ENCODE peak calls at places on chromosomes 1 and 21, in nine cellular contexts. One of them, this sample, is unnamed.

GRCh38 chr1:48068216-48068615 is 71.0 kb upstream of the TRABD2B start:
- DNase-seq in testis: no peak
- DNase-seq in uterus: no peak
- DNase-seq in CD4-positive, alpha-beta T cell: no peak
- DNase-seq in mucosa of gallbladder: no peak
- DNase-seq in NCI-H345: no peak
- DNase-seq in LHCN-M2: no peak
- DNase-seq in GM04504: no peak
- DNase-seq in endothelial cell of umbilical vein: no peak
- DNase-seq in this sample: no peak

GRCh38 chr1:66069976-66070375 is 277.3 kb downstream of the PDE4B start:
- DNase-seq in testis: no peak
- DNase-seq in uterus: no peak
- DNase-seq in CD4-positive, alpha-beta T cell: no peak
- DNase-seq in mucosa of gallbladder: no peak
- DNase-seq in NCI-H345: no peak
- DNase-seq in LHCN-M2: no peak
- DNase-seq in GM04504: no peak
- DNase-seq in endothelial cell of umbilical vein: no peak
- DNase-seq in this sample: no peak

GRCh38 chr21:32334980-32335471 is 36.4 kb downstream of the MRAP start:
- DNase-seq in testis: no peak
- DNase-seq in uterus: no peak
- DNase-seq in CD4-positive, alpha-beta T cell: no peak
- DNase-seq in mucosa of gallbladder: no peak
- DNase-seq in NCI-H345: no peak
- DNase-seq in LHCN-M2: peak
- DNase-seq in GM04504: peak
- DNase-seq in endothelial cell of umbilical vein: no peak
- DNase-seq in this sample: no peak

GRCh38 chr21:41817228-41817627 is 50.4 kb upstream of the RIPK4 start:
- DNase-seq in testis: peak
- DNase-seq in uterus: peak
- DNase-seq in CD4-positive, alpha-beta T cell: no peak
- DNase-seq in mucosa of gallbladder: peak
- DNase-seq in NCI-H345: peak
- DNase-seq in LHCN-M2: peak
- DNase-seq in GM04504: peak
- DNase-seq in endothelial cell of umbilical vein: peak
- DNase-seq in this sample: no peak

GRCh38 chr21:45187646-45188045 is 100.0 kb downstream of the POFUT2 start:
- DNase-seq in testis: no peak
- DNase-seq in uterus: no peak
- DNase-seq in CD4-positive, alpha-beta T cell: no peak
- DNase-seq in mucosa of gallbladder: no peak
- DNase-seq in NCI-H345: no peak
- DNase-seq in LHCN-M2: no peak
- DNase-seq in GM04504: no peak
- DNase-seq in endothelial cell of umbilical vein: no peak
- DNase-seq in this sample: no peak

GRCh38 chr1:153963850-153964331 is 554 bp upstream of the SLC39A1 start:
- DNase-seq in testis: peak
- DNase-seq in uterus: peak
- DNase-seq in CD4-positive, alpha-beta T cell: no peak
- DNase-seq in mucosa of gallbladder: peak
- DNase-seq in NCI-H345: peak
- DNase-seq in LHCN-M2: no peak
- DNase-seq in GM04504: no peak
- DNase-seq in endothelial cell of umbilical vein: no peak
- DNase-seq in this sample: no peak

GRCh38 chr1:19457555-19457954 is 27.8 kb downstream of the CAPZB start:
- DNase-seq in testis: no peak
- DNase-seq in uterus: no peak
- DNase-seq in CD4-positive, alpha-beta T cell: no peak
- DNase-seq in mucosa of gallbladder: no peak
- DNase-seq in NCI-H345: no peak
- DNase-seq in LHCN-M2: no peak
- DNase-seq in GM04504: no peak
- DNase-seq in endothelial cell of umbilical vein: peak
- DNase-seq in this sample: no peak

GRCh38 chr1:28761189-28761588 is 24.4 kb downstream of the YTHDF2 start:
- DNase-seq in testis: no peak
- DNase-seq in uterus: no peak
- DNase-seq in CD4-positive, alpha-beta T cell: no peak
- DNase-seq in mucosa of gallbladder: no peak
- DNase-seq in NCI-H345: no peak
- DNase-seq in LHCN-M2: no peak
- DNase-seq in GM04504: no peak
- DNase-seq in endothelial cell of umbilical vein: no peak
- DNase-seq in this sample: no peak

GRCh38 chr21:26487981-26488480 is 85.1 kb downstream of the CYYR1 start:
- DNase-seq in testis: no peak
- DNase-seq in uterus: no peak
- DNase-seq in CD4-positive, alpha-beta T cell: no peak
- DNase-seq in mucosa of gallbladder: no peak
- DNase-seq in NCI-H345: no peak
- DNase-seq in LHCN-M2: no peak
- DNase-seq in GM04504: no peak
- DNase-seq in endothelial cell of umbilical vein: no peak
- DNase-seq in this sample: no peak

GRCh38 chr1:183080406-183080805 is 57.2 kb downstream of the LAMC1 start:
- DNase-seq in testis: no peak
- DNase-seq in uterus: no peak
- DNase-seq in CD4-positive, alpha-beta T cell: no peak
- DNase-seq in mucosa of gallbladder: no peak
- DNase-seq in NCI-H345: no peak
- DNase-seq in LHCN-M2: peak
- DNase-seq in GM04504: no peak
- DNase-seq in endothelial cell of umbilical vein: peak
- DNase-seq in this sample: no peak

GRCh38 chr21:37459575-37459974 is 93.0 kb downstream of the DYRK1A start:
- DNase-seq in testis: no peak
- DNase-seq in uterus: no peak
- DNase-seq in CD4-positive, alpha-beta T cell: no peak
- DNase-seq in mucosa of gallbladder: no peak
- DNase-seq in NCI-H345: no peak
- DNase-seq in LHCN-M2: peak
- DNase-seq in GM04504: no peak
- DNase-seq in endothelial cell of umbilical vein: no peak
- DNase-seq in this sample: no peak

GRCh38 chr1:43851561-43852338 is 81.9 kb upstream of the ARTN start:
- DNase-seq in testis: no peak
- DNase-seq in uterus: no peak
- DNase-seq in CD4-positive, alpha-beta T cell: no peak
- DNase-seq in mucosa of gallbladder: no peak
- DNase-seq in NCI-H345: no peak
- DNase-seq in LHCN-M2: no peak
- DNase-seq in GM04504: no peak
- DNase-seq in endothelial cell of umbilical vein: no peak
- DNase-seq in this sample: no peak

GRCh38 chr1:3670823-3671251 is 18.5 kb downstream of the TP73 start:
- DNase-seq in testis: no peak
- DNase-seq in uterus: no peak
- DNase-seq in CD4-positive, alpha-beta T cell: no peak
- DNase-seq in mucosa of gallbladder: no peak
- DNase-seq in NCI-H345: no peak
- DNase-seq in LHCN-M2: no peak
- DNase-seq in GM04504: no peak
- DNase-seq in endothelial cell of umbilical vein: no peak
- DNase-seq in this sample: no peak

GRCh38 chr1:58310469-58310868 is 236.1 kb downstream of the OMA1 start:
- DNase-seq in testis: no peak
- DNase-seq in uterus: no peak
- DNase-seq in CD4-positive, alpha-beta T cell: no peak
- DNase-seq in mucosa of gallbladder: no peak
- DNase-seq in NCI-H345: no peak
- DNase-seq in LHCN-M2: no peak
- DNase-seq in GM04504: no peak
- DNase-seq in endothelial cell of umbilical vein: no peak
- DNase-seq in this sample: no peak

GRCh38 chr1:11842154-11843041 is 5.2 kb downstream of the NPPA start:
- DNase-seq in testis: peak
- DNase-seq in uterus: no peak
- DNase-seq in CD4-positive, alpha-beta T cell: no peak
- DNase-seq in mucosa of gallbladder: peak
- DNase-seq in NCI-H345: peak
- DNase-seq in LHCN-M2: no peak
- DNase-seq in GM04504: no peak
- DNase-seq in endothelial cell of umbilical vein: peak
- DNase-seq in this sample: no peak

GRCh38 chr1:112636597-112637256 is 17.1 kb downstream of the CAPZA1 start:
- DNase-seq in testis: no peak
- DNase-seq in uterus: no peak
- DNase-seq in CD4-positive, alpha-beta T cell: no peak
- DNase-seq in mucosa of gallbladder: no peak
- DNase-seq in NCI-H345: no peak
- DNase-seq in LHCN-M2: no peak
- DNase-seq in GM04504: no peak
- DNase-seq in endothelial cell of umbilical vein: peak
- DNase-seq in this sample: no peak

GRCh38 chr1:91732291-91732953 is 153.5 kb downstream of the TGFBR3 start:
- DNase-seq in testis: no peak
- DNase-seq in uterus: peak
- DNase-seq in CD4-positive, alpha-beta T cell: no peak
- DNase-seq in mucosa of gallbladder: no peak
- DNase-seq in NCI-H345: no peak
- DNase-seq in LHCN-M2: peak
- DNase-seq in GM04504: peak
- DNase-seq in endothelial cell of umbilical vein: peak
- DNase-seq in this sample: peak

GRCh38 chr1:145690587-145691558 is 16.3 kb downstream of the PDZK1 start:
- DNase-seq in testis: no peak
- DNase-seq in uterus: no peak
- DNase-seq in CD4-positive, alpha-beta T cell: no peak
- DNase-seq in mucosa of gallbladder: no peak
- DNase-seq in NCI-H345: no peak
- DNase-seq in LHCN-M2: peak
- DNase-seq in GM04504: peak
- DNase-seq in endothelial cell of umbilical vein: peak
- DNase-seq in this sample: no peak